ENCODE peak calls at places on chromosomes 13 and 19, in six cellular contexts. G is psoas muscle; K is fibroblast of lung; A is effector memory CD4-positive, alpha-beta T cell; B is body of pancreas; T is Karpas-422. Q is an unnamed sample.
A peak's percentile ranks its signal among the peaks of the same experiment; 100 is the strongest.

GRCh38 chr19:10670187-10670586 is 16.0 kb downstream of the ILF3 start:
- DNase-seq in G (no peak), A (no peak), T (no peak), B (no peak), K (no peak), Q (no peak)

GRCh38 chr19:31070126-31070525 is 279.1 kb downstream of the TSHZ3 start:
- DNase-seq in B (no peak), G (no peak), K (peak; percentile 58), T (no peak), A (no peak), Q (no peak)

GRCh38 chr13:102708991-102709390 is 14.1 kb upstream of the METTL21C start:
- DNase-seq in T (no peak), B (no peak), G (no peak), A (no peak), K (no peak), Q (no peak)

GRCh38 chr19:35718345-35719041 is 690 bp downstream of the KMT2B start:
- DNase-seq in T (peak; percentile 78), A (peak; percentile 24), G (peak; percentile 40), K (no peak), B (peak; percentile 63), Q (no peak)

GRCh38 chr13:47337781-47338507 is 441.1 kb upstream of the HTR2A start:
- DNase-seq in K (peak; percentile 80), A (no peak), G (no peak), T (no peak), B (no peak), Q (no peak)

GRCh38 chr13:40233731-40234195 is 432.7 kb downstream of the FOXO1 start:
- DNase-seq in K (no peak), B (peak; percentile 18), A (no peak), T (no peak), G (peak; percentile 58), Q (no peak)

GRCh38 chr19:37902668-37903067 is 3.7 kb downstream of the WDR87 start:
- DNase-seq in T (peak; percentile 96), G (peak; percentile 62), A (peak; percentile 67), K (peak; percentile 75), B (peak; percentile 92), Q (peak; percentile 58)

GRCh38 chr13:26476111-26476743 is 81.3 kb upstream of the WASF3 start:
- DNase-seq in K (peak; percentile 14), A (no peak), B (no peak), G (peak; percentile 52), T (no peak), Q (no peak)

GRCh38 chr19:35843676-35844481 is 8.4 kb downstream of the NPHS1 start:
- DNase-seq in K (no peak), A (no peak), B (peak; percentile 91), G (no peak), T (no peak), Q (no peak)

GRCh38 chr13:51675877-51676276 is 91.6 kb downstream of the WDFY2 start:
- DNase-seq in K (no peak), G (no peak), T (no peak), B (no peak), A (no peak), Q (no peak)

GRCh38 chr19:39160523-39160861 is 34.9 kb downstream of the PAK4 start:
- DNase-seq in A (no peak), B (peak; percentile 64), K (peak; percentile 73), G (peak; percentile 46), T (no peak), Q (no peak)

GRCh38 chr19:6616011-6616410 is 25.1 kb upstream of the CD70 start:
- DNase-seq in B (no peak), T (no peak), A (no peak), K (no peak), G (no peak), Q (no peak)

GRCh38 chr13:36549771-36550170 is 117.5 kb downstream of the CCNA1 start:
- DNase-seq in A (no peak), K (no peak), T (peak; percentile 67), B (no peak), G (no peak), Q (no peak)

GRCh38 chr13:26460652-26461051 is 96.8 kb upstream of the WASF3 start:
- DNase-seq in T (no peak), A (no peak), B (peak; percentile 56), G (peak; percentile 81), K (peak; percentile 77), Q (no peak)

GRCh38 chr19:45128109-45128508 is 32.7 kb downstream of the NKPD1 start:
- DNase-seq in T (no peak), K (no peak), B (no peak), A (no peak), G (no peak), Q (no peak)

GRCh38 chr19:14715841-14716240 is 26.0 kb downstream of the ZNF333 start:
- DNase-seq in K (no peak), A (no peak), G (no peak), B (no peak), T (no peak), Q (no peak)
- H3K9me3 ChIP-seq in K (peaks cover 15% of the 10 kb centered on the region), A (peaks cover 45% of the 10 kb centered on the region), G (peaks cover 63% of the 10 kb centered on the region), B (peaks cover 7% of the 10 kb centered on the region), T (peaks cover 33% of the 10 kb centered on the region), Q (peaks cover 33% of the 10 kb centered on the region)

DNA sequence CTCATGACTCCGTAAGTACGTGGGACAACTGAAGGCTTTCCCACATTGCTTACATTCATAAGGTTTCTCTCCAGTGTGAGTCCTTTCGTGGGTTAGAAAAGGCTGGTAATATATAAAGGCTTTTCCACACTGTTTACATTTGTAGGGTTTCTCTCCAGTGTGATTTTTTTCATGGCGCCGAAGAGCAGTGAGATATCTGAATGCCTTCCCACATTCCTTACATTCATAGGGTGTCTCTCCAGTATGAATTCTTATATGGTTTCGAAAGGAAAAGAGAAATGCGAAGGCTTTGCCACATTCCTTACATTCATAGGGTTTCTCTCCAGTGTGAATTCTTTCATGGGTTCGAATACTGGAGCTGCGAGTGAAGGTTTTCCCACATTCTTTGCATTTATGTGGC is 29.5 kb downstream of the ZNF490 start:
- DNase-seq in T (no peak), B (no peak), K (no peak), G (no peak), A (no peak), Q (no peak)
- H3K9me3 ChIP-seq in T (peaks cover 23% of the 10 kb centered on the region), B (no peaks in the 10 kb centered on the region), K (peaks cover 13% of the 10 kb centered on the region), G (peaks cover 35% of the 10 kb centered on the region), A (no peaks in the 10 kb centered on the region), Q (peaks cover 5% of the 10 kb centered on the region)

DNA sequence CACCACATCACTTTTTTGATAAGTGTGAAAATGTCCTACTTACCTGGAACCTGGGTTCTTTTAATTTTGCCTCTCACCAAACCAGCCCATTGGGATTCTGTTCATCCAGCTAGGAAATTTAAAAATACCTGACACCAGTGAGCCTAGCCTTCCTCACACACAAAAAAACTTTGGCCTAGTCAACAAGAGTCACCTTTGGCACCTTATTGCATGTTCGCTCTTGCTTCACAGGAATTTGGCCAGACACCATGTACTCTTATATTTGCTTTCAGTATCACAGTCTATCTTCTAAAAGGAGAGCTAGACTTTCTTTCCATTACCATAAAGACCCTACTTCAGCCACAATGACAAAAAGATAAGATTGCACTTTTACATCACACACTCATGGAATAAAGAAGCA is 65.8 kb downstream of the ZNF257 start:
- DNase-seq in A (no peak), K (no peak), T (no peak), B (no peak), G (no peak), Q (no peak)
- H3K9me3 ChIP-seq in A (peaks cover 3% of the 10 kb centered on the region), K (no peaks in the 10 kb centered on the region), T (peaks cover 31% of the 10 kb centered on the region), B (no peaks in the 10 kb centered on the region), G (no peaks in the 10 kb centered on the region), Q (peaks cover 5% of the 10 kb centered on the region)

GRCh38 chr19:3612330-3612729 is 5.7 kb upstream of the TBXA2R start:
- DNase-seq in K (no peak), A (no peak), G (no peak), T (no peak), B (no peak), Q (no peak)

GRCh38 chr19:3615524-3616135 is 9.0 kb upstream of the TBXA2R start:
- DNase-seq in T (no peak), G (peak; percentile 5), B (no peak), A (no peak), K (no peak), Q (no peak)

GRCh38 chr19:3614858-3615505 is 8.3 kb upstream of the TBXA2R start:
- DNase-seq in A (no peak), T (no peak), K (no peak), B (no peak), G (no peak), Q (no peak)

GRCh38 chr19:3612901-3613741 is 6.4 kb upstream of the TBXA2R start:
- DNase-seq in K (peak; percentile 27), A (no peak), B (no peak), G (no peak), T (no peak), Q (no peak)

DNA sequence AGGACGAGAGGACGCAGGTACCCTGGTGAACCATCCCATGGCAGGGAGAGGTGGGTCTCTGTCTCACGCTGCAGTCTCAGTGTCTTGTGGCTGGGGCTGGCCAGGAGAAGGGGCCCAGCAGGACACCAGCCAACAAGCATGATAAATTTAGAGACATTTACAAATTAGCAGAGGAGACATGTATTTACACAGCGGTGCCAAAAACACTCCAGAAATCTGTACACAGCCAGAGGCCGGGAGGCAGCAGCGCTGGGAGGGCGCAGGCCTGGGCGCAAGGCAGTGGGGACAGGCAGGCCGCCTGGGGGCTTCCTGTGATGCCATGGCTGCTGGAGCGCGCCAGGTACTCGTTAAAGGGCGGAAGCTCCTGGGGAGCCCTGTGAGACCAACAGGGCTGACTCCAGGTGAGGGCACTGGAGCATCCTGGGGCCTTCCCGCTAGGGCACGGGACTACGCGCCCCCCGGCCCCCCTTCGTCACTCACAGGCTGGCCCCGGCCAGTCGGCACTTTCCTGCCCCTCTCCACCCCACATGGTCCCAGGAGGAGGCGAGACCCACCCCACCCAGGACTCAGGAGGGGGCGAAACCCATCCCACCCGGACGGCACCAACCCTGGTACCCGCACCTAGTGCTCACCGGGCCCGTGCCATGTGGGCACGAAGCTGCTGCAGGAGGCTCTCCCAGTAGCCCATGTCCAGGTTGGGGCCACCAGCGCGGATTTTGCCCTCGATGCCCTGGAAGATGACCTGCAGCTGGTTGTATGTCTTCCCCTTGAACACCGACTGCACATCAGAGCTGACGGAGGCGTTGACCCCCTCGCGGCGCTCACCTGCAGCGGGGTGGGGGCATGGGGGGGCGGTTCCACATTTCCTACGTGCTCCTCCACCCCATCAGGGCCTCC is 7.3 kb upstream of the TBXA2R start:
- DNase-seq in T (no peak), K (peak; percentile 31), A (no peak), G (no peak), B (no peak), Q (no peak)
- H3K9me3 ChIP-seq in T (no peaks in the 10 kb centered on the region), K (no peaks in the 10 kb centered on the region), A (no peaks in the 10 kb centered on the region), G (no peaks in the 10 kb centered on the region), B (no peaks in the 10 kb centered on the region), Q (no peaks in the 10 kb centered on the region)

GRCh38 chr19:23346696-23347095 is 48.6 kb downstream of the ZNF91 start:
- DNase-seq in T (no peak), A (no peak), K (no peak), B (no peak), G (no peak), Q (no peak)

GRCh38 chr19:23345838-23346237 is 49.4 kb downstream of the ZNF91 start:
- DNase-seq in K (no peak), G (no peak), B (no peak), A (no peak), T (no peak), Q (no peak)

GRCh38 chr19:23351806-23352205 is 43.5 kb downstream of the ZNF91 start:
- DNase-seq in K (no peak), G (no peak), T (no peak), A (no peak), B (no peak), Q (no peak)
- H3K9me3 ChIP-seq in K (peaks cover 2% of the 10 kb centered on the region), G (peaks cover 95% of the 10 kb centered on the region), T (peaks cover 57% of the 10 kb centered on the region), A (peaks cover 62% of the 10 kb centered on the region), B (peaks cover 5% of the 10 kb centered on the region), Q (peaks cover 74% of the 10 kb centered on the region)

DNA sequence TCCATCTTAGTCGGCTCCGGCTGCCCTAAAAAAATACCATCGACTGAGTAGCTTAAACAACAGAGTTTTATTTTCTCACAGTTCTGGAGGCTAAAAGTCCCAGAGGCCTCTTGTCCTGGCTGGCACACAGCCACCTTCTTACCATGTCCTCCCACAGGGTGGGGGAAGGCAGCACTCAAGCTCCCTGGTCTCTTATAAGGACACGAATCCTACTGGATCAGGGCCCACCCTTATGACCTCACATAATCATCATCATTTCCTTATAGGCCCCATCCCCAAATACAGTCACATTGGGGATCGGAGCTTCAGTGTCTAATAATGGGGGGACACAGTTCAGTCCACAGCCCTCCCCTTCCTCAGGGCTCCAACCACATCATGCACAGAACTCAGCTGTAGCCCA is 2.6 kb upstream of the TUBA3C start:
- DNase-seq in A (no peak), G (no peak), B (no peak), T (no peak), K (no peak), Q (no peak)
- H3K9me3 ChIP-seq in A (no peaks in the 10 kb centered on the region), G (no peaks in the 10 kb centered on the region), B (no peaks in the 10 kb centered on the region), T (peaks cover 7% of the 10 kb centered on the region), K (no peaks in the 10 kb centered on the region), Q (no peaks in the 10 kb centered on the region)